ENCODE peak calls at places on chromosomes 5 and 9, in ten cellular contexts. One of them, this sample, is unnamed.

GRCh38 chr5:160199410-160199911 is 29.8 kb upstream of the FABP6 start:
- DNase-seq in frontal cortex: peak; percentile 80
- DNase-seq in activated T-helper 1 cell treated with anti-CD3 and anti-CD28 coated beads, Interleukin-2, amount 50 U/mL, for 16 hours: peak; percentile 48
- DNase-seq in right lobe of liver: peak; percentile 77
- DNase-seq in T-cell: peak; percentile 59
- DNase-seq in ecto neural progenitor cell: peak; percentile 86
- DNase-seq in HFFc6: peak; percentile 9
- DNase-seq in activated naive CD4-positive, alpha-beta T cell treated with anti-CD3 and anti-CD28 coated beads, Interleukin-2, amount 50 U/mL, for 72 hours: peak; percentile 76
- DNase-seq in stimulated activated CD4-positive, alpha-beta T cell treated with anti-CD3 and anti-CD28 coated beads, Interleukin-15, amount 100 ng/mL, for 1 hour: peak; percentile 42
- DNase-seq in NCI-H1436: peak; percentile 60
- DNase-seq in this sample: peak; percentile 34

GRCh38 chr9:2802494-2802921 is 41.4 kb downstream of the PUM3 start:
- DNase-seq in right lobe of liver: no peak
- DNase-seq in T-cell: no peak
- DNase-seq in activated naive CD4-positive, alpha-beta T cell treated with anti-CD3 and anti-CD28 coated beads, Interleukin-2, amount 50 U/mL, for 72 hours: no peak
- DNase-seq in stimulated activated CD4-positive, alpha-beta T cell treated with anti-CD3 and anti-CD28 coated beads, Interleukin-15, amount 100 ng/mL, for 1 hour: no peak
- DNase-seq in frontal cortex: no peak
- DNase-seq in HFFc6: peak; percentile 8
- DNase-seq in activated T-helper 1 cell treated with anti-CD3 and anti-CD28 coated beads, Interleukin-2, amount 50 U/mL, for 16 hours: no peak
- DNase-seq in NCI-H1436: no peak
- DNase-seq in ecto neural progenitor cell: no peak
- DNase-seq in this sample: no peak

GRCh38 chr5:152688561-152689274 is 283.6 kb upstream of the NMUR2 start:
- DNase-seq in activated naive CD4-positive, alpha-beta T cell treated with anti-CD3 and anti-CD28 coated beads, Interleukin-2, amount 50 U/mL, for 72 hours: no peak
- DNase-seq in ecto neural progenitor cell: no peak
- DNase-seq in T-cell: no peak
- DNase-seq in NCI-H1436: no peak
- DNase-seq in HFFc6: peak; percentile 72
- DNase-seq in frontal cortex: no peak
- DNase-seq in stimulated activated CD4-positive, alpha-beta T cell treated with anti-CD3 and anti-CD28 coated beads, Interleukin-15, amount 100 ng/mL, for 1 hour: no peak
- DNase-seq in activated T-helper 1 cell treated with anti-CD3 and anti-CD28 coated beads, Interleukin-2, amount 50 U/mL, for 16 hours: no peak
- DNase-seq in right lobe of liver: no peak
- DNase-seq in this sample: no peak

GRCh38 chr5:120794121-120794520 is 330.0 kb downstream of the PRR16 start:
- DNase-seq in stimulated activated CD4-positive, alpha-beta T cell treated with anti-CD3 and anti-CD28 coated beads, Interleukin-15, amount 100 ng/mL, for 1 hour: no peak
- DNase-seq in right lobe of liver: no peak
- DNase-seq in HFFc6: no peak
- DNase-seq in activated naive CD4-positive, alpha-beta T cell treated with anti-CD3 and anti-CD28 coated beads, Interleukin-2, amount 50 U/mL, for 72 hours: no peak
- DNase-seq in ecto neural progenitor cell: no peak
- DNase-seq in NCI-H1436: no peak
- DNase-seq in frontal cortex: no peak
- DNase-seq in T-cell: no peak
- DNase-seq in activated T-helper 1 cell treated with anti-CD3 and anti-CD28 coated beads, Interleukin-2, amount 50 U/mL, for 16 hours: no peak
- DNase-seq in this sample: no peak

GRCh38 chr9:104810421-104811339 is 46.8 kb downstream of the NIPSNAP3B start:
- DNase-seq in right lobe of liver: peak; percentile 90
- DNase-seq in T-cell: no peak
- DNase-seq in activated T-helper 1 cell treated with anti-CD3 and anti-CD28 coated beads, Interleukin-2, amount 50 U/mL, for 16 hours: no peak
- DNase-seq in ecto neural progenitor cell: no peak
- DNase-seq in stimulated activated CD4-positive, alpha-beta T cell treated with anti-CD3 and anti-CD28 coated beads, Interleukin-15, amount 100 ng/mL, for 1 hour: no peak
- DNase-seq in frontal cortex: no peak
- DNase-seq in HFFc6: no peak
- DNase-seq in activated naive CD4-positive, alpha-beta T cell treated with anti-CD3 and anti-CD28 coated beads, Interleukin-2, amount 50 U/mL, for 72 hours: no peak
- DNase-seq in NCI-H1436: no peak
- DNase-seq in this sample: no peak

GRCh38 chr9:5863092-5863746 is 27.5 kb upstream of the MLANA start:
- DNase-seq in stimulated activated CD4-positive, alpha-beta T cell treated with anti-CD3 and anti-CD28 coated beads, Interleukin-15, amount 100 ng/mL, for 1 hour: no peak
- DNase-seq in activated naive CD4-positive, alpha-beta T cell treated with anti-CD3 and anti-CD28 coated beads, Interleukin-2, amount 50 U/mL, for 72 hours: no peak
- DNase-seq in T-cell: no peak
- DNase-seq in activated T-helper 1 cell treated with anti-CD3 and anti-CD28 coated beads, Interleukin-2, amount 50 U/mL, for 16 hours: no peak
- DNase-seq in HFFc6: no peak
- DNase-seq in right lobe of liver: peak; percentile 60
- DNase-seq in ecto neural progenitor cell: no peak
- DNase-seq in frontal cortex: no peak
- DNase-seq in NCI-H1436: no peak
- DNase-seq in this sample: no peak

GRCh38 chr9:133132174-133132573 is 11.1 kb upstream of the RALGDS start:
- DNase-seq in activated naive CD4-positive, alpha-beta T cell treated with anti-CD3 and anti-CD28 coated beads, Interleukin-2, amount 50 U/mL, for 72 hours: no peak
- DNase-seq in stimulated activated CD4-positive, alpha-beta T cell treated with anti-CD3 and anti-CD28 coated beads, Interleukin-15, amount 100 ng/mL, for 1 hour: no peak
- DNase-seq in T-cell: no peak
- DNase-seq in right lobe of liver: no peak
- DNase-seq in NCI-H1436: no peak
- DNase-seq in activated T-helper 1 cell treated with anti-CD3 and anti-CD28 coated beads, Interleukin-2, amount 50 U/mL, for 16 hours: no peak
- DNase-seq in ecto neural progenitor cell: no peak
- DNase-seq in HFFc6: no peak
- DNase-seq in frontal cortex: no peak
- DNase-seq in this sample: no peak

GRCh38 chr9:68981825-68982224 is 32.1 kb downstream of the PRKACG start:
- DNase-seq in T-cell: no peak
- DNase-seq in activated T-helper 1 cell treated with anti-CD3 and anti-CD28 coated beads, Interleukin-2, amount 50 U/mL, for 16 hours: no peak
- DNase-seq in frontal cortex: no peak
- DNase-seq in right lobe of liver: no peak
- DNase-seq in stimulated activated CD4-positive, alpha-beta T cell treated with anti-CD3 and anti-CD28 coated beads, Interleukin-15, amount 100 ng/mL, for 1 hour: no peak
- DNase-seq in HFFc6: no peak
- DNase-seq in activated naive CD4-positive, alpha-beta T cell treated with anti-CD3 and anti-CD28 coated beads, Interleukin-2, amount 50 U/mL, for 72 hours: no peak
- DNase-seq in NCI-H1436: peak; percentile 36
- DNase-seq in ecto neural progenitor cell: no peak
- DNase-seq in this sample: no peak

GRCh38 chr5:115489725-115490124 is 54.9 kb downstream of the FEM1C start:
- DNase-seq in stimulated activated CD4-positive, alpha-beta T cell treated with anti-CD3 and anti-CD28 coated beads, Interleukin-15, amount 100 ng/mL, for 1 hour: no peak
- DNase-seq in activated T-helper 1 cell treated with anti-CD3 and anti-CD28 coated beads, Interleukin-2, amount 50 U/mL, for 16 hours: no peak
- DNase-seq in frontal cortex: no peak
- DNase-seq in NCI-H1436: no peak
- DNase-seq in ecto neural progenitor cell: no peak
- DNase-seq in T-cell: no peak
- DNase-seq in activated naive CD4-positive, alpha-beta T cell treated with anti-CD3 and anti-CD28 coated beads, Interleukin-2, amount 50 U/mL, for 72 hours: no peak
- DNase-seq in right lobe of liver: no peak
- DNase-seq in HFFc6: no peak
- DNase-seq in this sample: no peak

GRCh38 chr9:75699017-75699416 is 191.5 kb upstream of the PCSK5 start:
- DNase-seq in frontal cortex: no peak
- DNase-seq in right lobe of liver: no peak
- DNase-seq in ecto neural progenitor cell: no peak
- DNase-seq in T-cell: no peak
- DNase-seq in NCI-H1436: no peak
- DNase-seq in activated naive CD4-positive, alpha-beta T cell treated with anti-CD3 and anti-CD28 coated beads, Interleukin-2, amount 50 U/mL, for 72 hours: no peak
- DNase-seq in HFFc6: no peak
- DNase-seq in activated T-helper 1 cell treated with anti-CD3 and anti-CD28 coated beads, Interleukin-2, amount 50 U/mL, for 16 hours: no peak
- DNase-seq in stimulated activated CD4-positive, alpha-beta T cell treated with anti-CD3 and anti-CD28 coated beads, Interleukin-15, amount 100 ng/mL, for 1 hour: no peak
- DNase-seq in this sample: no peak

GRCh38 chr5:65874241-65874640 is 52.1 kb upstream of the ERBIN start:
- DNase-seq in activated T-helper 1 cell treated with anti-CD3 and anti-CD28 coated beads, Interleukin-2, amount 50 U/mL, for 16 hours: no peak
- DNase-seq in activated naive CD4-positive, alpha-beta T cell treated with anti-CD3 and anti-CD28 coated beads, Interleukin-2, amount 50 U/mL, for 72 hours: no peak
- DNase-seq in HFFc6: peak; percentile 68
- DNase-seq in NCI-H1436: no peak
- DNase-seq in ecto neural progenitor cell: no peak
- DNase-seq in frontal cortex: no peak
- DNase-seq in stimulated activated CD4-positive, alpha-beta T cell treated with anti-CD3 and anti-CD28 coated beads, Interleukin-15, amount 100 ng/mL, for 1 hour: no peak
- DNase-seq in T-cell: no peak
- DNase-seq in right lobe of liver: no peak
- DNase-seq in this sample: no peak

This sample was measured in HL-60.